ENCODE peak calls at places on chromosomes 12 and 14, in eight cellular contexts. One of them, this sample, is unnamed.

GRCh38 chr12:131390408-131391100 is 320.3 kb upstream of the SFSWAP start:
- DNase-seq in activated CD4-positive, alpha-beta T cell treated with anti-CD3 and anti-CD28 coated beads, Interleukin-2, amount 50 U/mL, for 1 hour: no peak
- DNase-seq in AG08396: no peak
- DNase-seq in M059J: peak
- DNase-seq in left cardiac atrium: no peak
- DNase-seq in caudate nucleus: no peak
- DNase-seq in NCI-H1105 treated with DMSO at 0.1 percent for 48 hours: no peak
- DNase-seq in activated T-cell treated with anti-CD3 and anti-CD28 coated beads for 1 hour: no peak
- DNase-seq in this sample: no peak

GRCh38 chr14:82911930-82912329 is 1378.3 kb upstream of the SEL1L start:
- DNase-seq in left cardiac atrium: no peak
- DNase-seq in AG08396: no peak
- DNase-seq in activated T-cell treated with anti-CD3 and anti-CD28 coated beads for 1 hour: no peak
- DNase-seq in NCI-H1105 treated with DMSO at 0.1 percent for 48 hours: peak
- DNase-seq in M059J: no peak
- DNase-seq in activated CD4-positive, alpha-beta T cell treated with anti-CD3 and anti-CD28 coated beads, Interleukin-2, amount 50 U/mL, for 1 hour: no peak
- DNase-seq in caudate nucleus: no peak
- DNase-seq in this sample: no peak

GRCh38 chr12:109462868-109463692 is 14.0 kb downstream of the KCTD10 start:
- DNase-seq in caudate nucleus: no peak
- DNase-seq in left cardiac atrium: peak
- DNase-seq in M059J: peak
- DNase-seq in activated T-cell treated with anti-CD3 and anti-CD28 coated beads for 1 hour: no peak
- DNase-seq in NCI-H1105 treated with DMSO at 0.1 percent for 48 hours: no peak
- DNase-seq in activated CD4-positive, alpha-beta T cell treated with anti-CD3 and anti-CD28 coated beads, Interleukin-2, amount 50 U/mL, for 1 hour: no peak
- DNase-seq in AG08396: peak
- DNase-seq in this sample: no peak

GRCh38 chr14:95609398-95609990 is 74.6 kb downstream of the GLRX5 start:
- DNase-seq in left cardiac atrium: peak
- DNase-seq in activated T-cell treated with anti-CD3 and anti-CD28 coated beads for 1 hour: no peak
- DNase-seq in activated CD4-positive, alpha-beta T cell treated with anti-CD3 and anti-CD28 coated beads, Interleukin-2, amount 50 U/mL, for 1 hour: no peak
- DNase-seq in AG08396: peak
- DNase-seq in M059J: peak
- DNase-seq in NCI-H1105 treated with DMSO at 0.1 percent for 48 hours: peak
- DNase-seq in caudate nucleus: no peak
- DNase-seq in this sample: peak

GRCh38 chr12:117968826-117969659 is at the start of gene KSR2:
- DNase-seq in caudate nucleus: peak
- DNase-seq in left cardiac atrium: no peak
- DNase-seq in AG08396: peak
- DNase-seq in activated T-cell treated with anti-CD3 and anti-CD28 coated beads for 1 hour: peak
- DNase-seq in NCI-H1105 treated with DMSO at 0.1 percent for 48 hours: peak
- DNase-seq in M059J: peak
- DNase-seq in activated CD4-positive, alpha-beta T cell treated with anti-CD3 and anti-CD28 coated beads, Interleukin-2, amount 50 U/mL, for 1 hour: peak
- DNase-seq in this sample: peak

GRCh38 chr12:71846322-71846940 is 6.9 kb downstream of the TBC1D15 start:
- DNase-seq in AG08396: no peak
- DNase-seq in caudate nucleus: no peak
- DNase-seq in activated CD4-positive, alpha-beta T cell treated with anti-CD3 and anti-CD28 coated beads, Interleukin-2, amount 50 U/mL, for 1 hour: no peak
- DNase-seq in activated T-cell treated with anti-CD3 and anti-CD28 coated beads for 1 hour: no peak
- DNase-seq in left cardiac atrium: no peak
- DNase-seq in M059J: peak
- DNase-seq in NCI-H1105 treated with DMSO at 0.1 percent for 48 hours: peak
- DNase-seq in this sample: no peak

GRCh38 chr12:25904442-25904841 is 54.0 kb upstream of the RASSF8 start:
- DNase-seq in AG08396: peak
- DNase-seq in NCI-H1105 treated with DMSO at 0.1 percent for 48 hours: no peak
- DNase-seq in activated CD4-positive, alpha-beta T cell treated with anti-CD3 and anti-CD28 coated beads, Interleukin-2, amount 50 U/mL, for 1 hour: no peak
- DNase-seq in activated T-cell treated with anti-CD3 and anti-CD28 coated beads for 1 hour: no peak
- DNase-seq in caudate nucleus: no peak
- DNase-seq in left cardiac atrium: no peak
- DNase-seq in M059J: peak
- DNase-seq in this sample: no peak

GRCh38 chr12:91194500-91194899 is 11.9 kb upstream of the DCN start:
- DNase-seq in AG08396: no peak
- DNase-seq in activated T-cell treated with anti-CD3 and anti-CD28 coated beads for 1 hour: no peak
- DNase-seq in activated CD4-positive, alpha-beta T cell treated with anti-CD3 and anti-CD28 coated beads, Interleukin-2, amount 50 U/mL, for 1 hour: no peak
- DNase-seq in left cardiac atrium: no peak
- DNase-seq in NCI-H1105 treated with DMSO at 0.1 percent for 48 hours: no peak
- DNase-seq in caudate nucleus: no peak
- DNase-seq in M059J: peak
- DNase-seq in this sample: no peak

GRCh38 chr14:39469094-39469710 is 37.0 kb upstream of the FBXO33 start:
- DNase-seq in caudate nucleus: no peak
- DNase-seq in AG08396: no peak
- DNase-seq in activated T-cell treated with anti-CD3 and anti-CD28 coated beads for 1 hour: peak
- DNase-seq in left cardiac atrium: no peak
- DNase-seq in M059J: no peak
- DNase-seq in NCI-H1105 treated with DMSO at 0.1 percent for 48 hours: no peak
- DNase-seq in activated CD4-positive, alpha-beta T cell treated with anti-CD3 and anti-CD28 coated beads, Interleukin-2, amount 50 U/mL, for 1 hour: peak
- DNase-seq in this sample: no peak

GRCh38 chr12:14635776-14636175 is 60.6 kb downstream of the GUCY2C start:
- DNase-seq in AG08396: no peak
- DNase-seq in activated T-cell treated with anti-CD3 and anti-CD28 coated beads for 1 hour: no peak
- DNase-seq in caudate nucleus: no peak
- DNase-seq in left cardiac atrium: no peak
- DNase-seq in M059J: no peak
- DNase-seq in NCI-H1105 treated with DMSO at 0.1 percent for 48 hours: no peak
- DNase-seq in activated CD4-positive, alpha-beta T cell treated with anti-CD3 and anti-CD28 coated beads, Interleukin-2, amount 50 U/mL, for 1 hour: no peak
- DNase-seq in this sample: no peak

GRCh38 chr14:104977681-104978647 is at the start of gene AHNAK2:
- DNase-seq in activated T-cell treated with anti-CD3 and anti-CD28 coated beads for 1 hour: no peak
- DNase-seq in AG08396: peak
- DNase-seq in left cardiac atrium: peak
- DNase-seq in activated CD4-positive, alpha-beta T cell treated with anti-CD3 and anti-CD28 coated beads, Interleukin-2, amount 50 U/mL, for 1 hour: peak
- DNase-seq in M059J: peak
- DNase-seq in NCI-H1105 treated with DMSO at 0.1 percent for 48 hours: peak
- DNase-seq in caudate nucleus: no peak
- DNase-seq in this sample: peak

GRCh38 chr12:3924761-3925160 is 51.6 kb upstream of the PARP11 start:
- DNase-seq in NCI-H1105 treated with DMSO at 0.1 percent for 48 hours: no peak
- DNase-seq in left cardiac atrium: no peak
- DNase-seq in activated CD4-positive, alpha-beta T cell treated with anti-CD3 and anti-CD28 coated beads, Interleukin-2, amount 50 U/mL, for 1 hour: no peak
- DNase-seq in caudate nucleus: no peak
- DNase-seq in M059J: no peak
- DNase-seq in activated T-cell treated with anti-CD3 and anti-CD28 coated beads for 1 hour: no peak
- DNase-seq in AG08396: no peak
- DNase-seq in this sample: no peak

GRCh38 chr12:132081423-132081822 is 62.7 kb downstream of the DDX51 start:
- DNase-seq in NCI-H1105 treated with DMSO at 0.1 percent for 48 hours: no peak
- DNase-seq in M059J: no peak
- DNase-seq in AG08396: no peak
- DNase-seq in left cardiac atrium: no peak
- DNase-seq in activated CD4-positive, alpha-beta T cell treated with anti-CD3 and anti-CD28 coated beads, Interleukin-2, amount 50 U/mL, for 1 hour: no peak
- DNase-seq in activated T-cell treated with anti-CD3 and anti-CD28 coated beads for 1 hour: no peak
- DNase-seq in caudate nucleus: no peak
- DNase-seq in this sample: no peak

GRCh38 chr14:36604757-36605505 is 22.5 kb upstream of the NKX2-8 start:
- DNase-seq in caudate nucleus: no peak
- DNase-seq in left cardiac atrium: no peak
- DNase-seq in activated T-cell treated with anti-CD3 and anti-CD28 coated beads for 1 hour: peak
- DNase-seq in M059J: peak
- DNase-seq in AG08396: peak
- DNase-seq in activated CD4-positive, alpha-beta T cell treated with anti-CD3 and anti-CD28 coated beads, Interleukin-2, amount 50 U/mL, for 1 hour: no peak
- DNase-seq in NCI-H1105 treated with DMSO at 0.1 percent for 48 hours: peak
- DNase-seq in this sample: peak

GRCh38 chr12:51591020-51591901 is at the start of gene SCN8A:
- DNase-seq in activated T-cell treated with anti-CD3 and anti-CD28 coated beads for 1 hour: peak
- DNase-seq in caudate nucleus: peak
- DNase-seq in activated CD4-positive, alpha-beta T cell treated with anti-CD3 and anti-CD28 coated beads, Interleukin-2, amount 50 U/mL, for 1 hour: peak
- DNase-seq in left cardiac atrium: peak
- DNase-seq in M059J: peak
- DNase-seq in AG08396: peak
- DNase-seq in NCI-H1105 treated with DMSO at 0.1 percent for 48 hours: peak
- DNase-seq in this sample: no peak

GRCh38 chr14:23601845-23602180 is 23.2 kb upstream of the JPH4 start:
- DNase-seq in M059J: peak
- DNase-seq in NCI-H1105 treated with DMSO at 0.1 percent for 48 hours: no peak
- DNase-seq in AG08396: no peak
- DNase-seq in activated T-cell treated with anti-CD3 and anti-CD28 coated beads for 1 hour: no peak
- DNase-seq in left cardiac atrium: no peak
- DNase-seq in activated CD4-positive, alpha-beta T cell treated with anti-CD3 and anti-CD28 coated beads, Interleukin-2, amount 50 U/mL, for 1 hour: no peak
- DNase-seq in caudate nucleus: no peak
- DNase-seq in this sample: no peak

GRCh38 chr14:44662250-44662891 is 155.3 kb upstream of the FSCB start:
- DNase-seq in AG08396: no peak
- DNase-seq in NCI-H1105 treated with DMSO at 0.1 percent for 48 hours: no peak
- DNase-seq in activated CD4-positive, alpha-beta T cell treated with anti-CD3 and anti-CD28 coated beads, Interleukin-2, amount 50 U/mL, for 1 hour: no peak
- DNase-seq in caudate nucleus: no peak
- DNase-seq in left cardiac atrium: no peak
- DNase-seq in activated T-cell treated with anti-CD3 and anti-CD28 coated beads for 1 hour: no peak
- DNase-seq in M059J: no peak
- DNase-seq in this sample: no peak

GRCh38 chr12:77855548-77855947 is 24.9 kb downstream of the NAV3 start:
- DNase-seq in NCI-H1105 treated with DMSO at 0.1 percent for 48 hours: no peak
- DNase-seq in caudate nucleus: no peak
- DNase-seq in AG08396: peak
- DNase-seq in activated CD4-positive, alpha-beta T cell treated with anti-CD3 and anti-CD28 coated beads, Interleukin-2, amount 50 U/mL, for 1 hour: no peak
- DNase-seq in left cardiac atrium: no peak
- DNase-seq in activated T-cell treated with anti-CD3 and anti-CD28 coated beads for 1 hour: no peak
- DNase-seq in M059J: peak
- DNase-seq in this sample: no peak

GRCh38 chr12:15918066-15918465 is 6.9 kb downstream of the DERA start:
- DNase-seq in caudate nucleus: no peak
- DNase-seq in left cardiac atrium: no peak
- DNase-seq in AG08396: no peak
- DNase-seq in activated CD4-positive, alpha-beta T cell treated with anti-CD3 and anti-CD28 coated beads, Interleukin-2, amount 50 U/mL, for 1 hour: no peak
- DNase-seq in NCI-H1105 treated with DMSO at 0.1 percent for 48 hours: no peak
- DNase-seq in activated T-cell treated with anti-CD3 and anti-CD28 coated beads for 1 hour: no peak
- DNase-seq in M059J: no peak
- DNase-seq in this sample: no peak

GRCh38 chr12:386651-387050 is 2.5 kb downstream of the KDM5A start:
- DNase-seq in activated CD4-positive, alpha-beta T cell treated with anti-CD3 and anti-CD28 coated beads, Interleukin-2, amount 50 U/mL, for 1 hour: no peak
- DNase-seq in M059J: peak
- DNase-seq in NCI-H1105 treated with DMSO at 0.1 percent for 48 hours: no peak
- DNase-seq in caudate nucleus: no peak
- DNase-seq in AG08396: peak
- DNase-seq in left cardiac atrium: no peak
- DNase-seq in activated T-cell treated with anti-CD3 and anti-CD28 coated beads for 1 hour: no peak
- DNase-seq in this sample: no peak

GRCh38 chr12:14416658-14417057 is 51.2 kb downstream of the ATF7IP start:
- DNase-seq in caudate nucleus: no peak
- DNase-seq in left cardiac atrium: no peak
- DNase-seq in NCI-H1105 treated with DMSO at 0.1 percent for 48 hours: no peak
- DNase-seq in activated CD4-positive, alpha-beta T cell treated with anti-CD3 and anti-CD28 coated beads, Interleukin-2, amount 50 U/mL, for 1 hour: no peak
- DNase-seq in AG08396: peak
- DNase-seq in activated T-cell treated with anti-CD3 and anti-CD28 coated beads for 1 hour: no peak
- DNase-seq in M059J: peak
- DNase-seq in this sample: no peak

GRCh38 chr12:40098406-40099145 is 7.3 kb downstream of the SLC2A13 start:
- DNase-seq in activated T-cell treated with anti-CD3 and anti-CD28 coated beads for 1 hour: no peak
- DNase-seq in left cardiac atrium: no peak
- DNase-seq in activated CD4-positive, alpha-beta T cell treated with anti-CD3 and anti-CD28 coated beads, Interleukin-2, amount 50 U/mL, for 1 hour: no peak
- DNase-seq in caudate nucleus: no peak
- DNase-seq in AG08396: no peak
- DNase-seq in M059J: no peak
- DNase-seq in NCI-H1105 treated with DMSO at 0.1 percent for 48 hours: no peak
- DNase-seq in this sample: no peak

GRCh38 chr12:49622501-49623141 is 740 bp upstream of the PRPF40B start:
- DNase-seq in AG08396: peak
- DNase-seq in left cardiac atrium: no peak
- DNase-seq in caudate nucleus: no peak
- DNase-seq in NCI-H1105 treated with DMSO at 0.1 percent for 48 hours: no peak
- DNase-seq in activated T-cell treated with anti-CD3 and anti-CD28 coated beads for 1 hour: peak
- DNase-seq in activated CD4-positive, alpha-beta T cell treated with anti-CD3 and anti-CD28 coated beads, Interleukin-2, amount 50 U/mL, for 1 hour: peak
- DNase-seq in M059J: peak
- DNase-seq in this sample: no peak

GRCh38 chr12:7374423-7375144 is 69.4 kb downstream of the CD163L1 start:
- DNase-seq in caudate nucleus: no peak
- DNase-seq in left cardiac atrium: no peak
- DNase-seq in activated CD4-positive, alpha-beta T cell treated with anti-CD3 and anti-CD28 coated beads, Interleukin-2, amount 50 U/mL, for 1 hour: no peak
- DNase-seq in activated T-cell treated with anti-CD3 and anti-CD28 coated beads for 1 hour: no peak
- DNase-seq in AG08396: peak
- DNase-seq in M059J: peak
- DNase-seq in NCI-H1105 treated with DMSO at 0.1 percent for 48 hours: peak
- DNase-seq in this sample: peak